ENCODE peak calls at places on chromosomes 5 and 9, in four cellular contexts. One of them, this sample, is unnamed.

GRCh38 chr9:136023401-136024225 is 62.4 kb upstream of the UBAC1 start:
- DNase-seq in IMR-90: peak
- DNase-seq in H1: peak
- DNase-seq in lower leg skin: peak
- DNase-seq in this sample: no peak

GRCh38 chr9:97710356-97711222 is 13.4 kb upstream of the XPA start:
- DNase-seq in IMR-90: peak
- DNase-seq in H1: peak
- DNase-seq in lower leg skin: peak
- DNase-seq in this sample: no peak

GRCh38 chr9:110969971-110970381 is 68.3 kb downstream of the LPAR1 start:
- DNase-seq in IMR-90: peak
- DNase-seq in H1: no peak
- DNase-seq in lower leg skin: no peak
- DNase-seq in this sample: no peak

GRCh38 chr5:174355208-174355612 is 309.7 kb downstream of the NSG2 start:
- DNase-seq in IMR-90: peak
- DNase-seq in H1: no peak
- DNase-seq in lower leg skin: no peak
- DNase-seq in this sample: no peak

GRCh38 chr9:72292874-72293607 is 72.0 kb downstream of the ZFAND5 start:
- DNase-seq in IMR-90: peak
- DNase-seq in H1: no peak
- DNase-seq in lower leg skin: peak
- DNase-seq in this sample: no peak

GRCh38 chr9:105834404-105834803 is 140.1 kb downstream of the TMEM38B start:
- DNase-seq in IMR-90: no peak
- DNase-seq in H1: no peak
- DNase-seq in lower leg skin: no peak
- DNase-seq in this sample: no peak

GRCh38 chr9:19231126-19232035 is 888 bp downstream of the DENND4C start:
- DNase-seq in IMR-90: peak
- DNase-seq in H1: no peak
- DNase-seq in lower leg skin: peak
- DNase-seq in this sample: no peak

GRCh38 chr5:34674226-34674625 is 18.1 kb downstream of the RAI14 start:
- DNase-seq in IMR-90: peak
- DNase-seq in H1: no peak
- DNase-seq in lower leg skin: no peak
- DNase-seq in this sample: no peak

GRCh38 chr9:24832307-24832706 is 286.6 kb upstream of the IZUMO3 start:
- DNase-seq in IMR-90: no peak
- DNase-seq in H1: peak
- DNase-seq in lower leg skin: no peak
- DNase-seq in this sample: no peak

GRCh38 chr5:126741361-126741760 is 35.6 kb upstream of the LMNB1 start:
- DNase-seq in IMR-90: no peak
- DNase-seq in H1: no peak
- DNase-seq in lower leg skin: no peak
- DNase-seq in this sample: no peak

GRCh38 chr9:106961623-106962022 is 98.7 kb downstream of the ZNF462 start:
- DNase-seq in IMR-90: peak
- DNase-seq in H1: no peak
- DNase-seq in lower leg skin: no peak
- DNase-seq in this sample: no peak

GRCh38 chr9:89149726-89150125 is 28.9 kb downstream of the SHC3 start:
- DNase-seq in IMR-90: peak
- DNase-seq in H1: no peak
- DNase-seq in lower leg skin: no peak
- DNase-seq in this sample: no peak

GRCh38 chr9:16282216-16282615 is 588.3 kb downstream of the BNC2 start:
- DNase-seq in IMR-90: peak
- DNase-seq in H1: no peak
- DNase-seq in lower leg skin: no peak
- DNase-seq in this sample: no peak

GRCh38 chr5:14035859-14036440 is 91.5 kb upstream of the DNAH5 start:
- DNase-seq in IMR-90: peak
- DNase-seq in H1: no peak
- DNase-seq in lower leg skin: peak
- DNase-seq in this sample: no peak

GRCh38 chr9:20658677-20659473 is 25.2 kb upstream of the FOCAD start:
- DNase-seq in IMR-90: no peak
- DNase-seq in H1: no peak
- DNase-seq in lower leg skin: no peak
- DNase-seq in this sample: no peak

GRCh38 chr5:141868541-141868940 is 9.7 kb downstream of the PCDH1 start:
- DNase-seq in IMR-90: no peak
- DNase-seq in H1: no peak
- DNase-seq in lower leg skin: no peak
- DNase-seq in this sample: no peak

GRCh38 chr9:12776775-12777055 is 1.9 kb downstream of the LURAP1L start:
- DNase-seq in IMR-90: peak
- DNase-seq in H1: no peak
- DNase-seq in lower leg skin: no peak
- DNase-seq in this sample: no peak

GRCh38 chr5:41418220-41419031 is 92.0 kb downstream of the PLCXD3 start:
- DNase-seq in IMR-90: peak
- DNase-seq in H1: no peak
- DNase-seq in lower leg skin: no peak
- DNase-seq in this sample: no peak

GRCh38 chr5:176381423-176381822 is 7.0 kb downstream of the NOP16 start:
- DNase-seq in IMR-90: peak
- DNase-seq in H1: no peak
- DNase-seq in lower leg skin: no peak
- DNase-seq in this sample: no peak

GRCh38 chr9:32278991-32279390 is 105.5 kb upstream of the ACO1 start:
- DNase-seq in IMR-90: no peak
- DNase-seq in H1: no peak
- DNase-seq in lower leg skin: no peak
- DNase-seq in this sample: no peak

GRCh38 chr5:95969646-95970358 is 8.2 kb upstream of the ELL2 start:
- DNase-seq in IMR-90: peak
- DNase-seq in H1: no peak
- DNase-seq in lower leg skin: no peak
- DNase-seq in this sample: no peak

GRCh38 chr5:96962540-96962991 is 26.7 kb downstream of the LNPEP start:
- DNase-seq in IMR-90: no peak
- DNase-seq in H1: no peak
- DNase-seq in lower leg skin: no peak
- DNase-seq in this sample: no peak

GRCh38 chr9:100579665-100580064 is 1.8 kb downstream of the CAVIN4 start:
- DNase-seq in IMR-90: peak
- DNase-seq in H1: no peak
- DNase-seq in lower leg skin: no peak
- DNase-seq in this sample: no peak

GRCh38 chr9:90974007-90974406 is 172.4 kb downstream of the SYK start:
- DNase-seq in IMR-90: peak
- DNase-seq in H1: no peak
- DNase-seq in lower leg skin: no peak
- DNase-seq in this sample: no peak

GRCh38 chr5:66860199-66860975 is 264.2 kb downstream of the MAST4 start:
- DNase-seq in IMR-90: no peak
- DNase-seq in H1: no peak
- DNase-seq in lower leg skin: no peak
- DNase-seq in this sample: no peak

GRCh38 chr9:100216178-100216787 is 117.2 kb downstream of the INVS start:
- DNase-seq in IMR-90: peak
- DNase-seq in H1: peak
- DNase-seq in lower leg skin: no peak
- DNase-seq in this sample: no peak

GRCh38 chr5:154865466-154866184 is 7.2 kb downstream of the CNOT8 start:
- DNase-seq in IMR-90: no peak
- DNase-seq in H1: no peak
- DNase-seq in lower leg skin: no peak
- DNase-seq in this sample: no peak

GRCh38 chr9:134936762-134937555 is 19.2 kb upstream of the FCN1 start:
- DNase-seq in IMR-90: no peak
- DNase-seq in H1: no peak
- DNase-seq in lower leg skin: no peak
- DNase-seq in this sample: no peak

GRCh38 chr5:9265391-9266287 is 280.2 kb downstream of the SEMA5A start:
- DNase-seq in IMR-90: peak
- DNase-seq in H1: peak
- DNase-seq in lower leg skin: no peak
- DNase-seq in this sample: no peak

GRCh38 chr9:38622961-38623360 is 2.6 kb upstream of the ANKRD18A start:
- DNase-seq in IMR-90: no peak
- DNase-seq in H1: no peak
- DNase-seq in lower leg skin: no peak
- DNase-seq in this sample: no peak

GRCh38 chr9:37028425-37029031 is 5.5 kb downstream of the PAX5 start:
- DNase-seq in IMR-90: no peak
- DNase-seq in H1: peak
- DNase-seq in lower leg skin: no peak
- DNase-seq in this sample: no peak
- H3K4me3 ChIP-seq in IMR-90: no peak
- H3K4me3 ChIP-seq in H1: peak
- H3K4me3 ChIP-seq in lower leg skin: no peak
- H3K4me3 ChIP-seq in this sample: no peak

GRCh38 chr5:119353686-119354366 is 2.0 kb upstream of the TNFAIP8 start:
- DNase-seq in IMR-90: no peak
- DNase-seq in H1: no peak
- DNase-seq in lower leg skin: no peak
- DNase-seq in this sample: no peak
- TF ChIP-seq POLR2A in IMR-90: no peak
- TF ChIP-seq POLR2A in H1: no peak
- TF ChIP-seq POLR2A in lower leg skin: no peak
- TF ChIP-seq POLR2A in this sample: no peak

DNA sequence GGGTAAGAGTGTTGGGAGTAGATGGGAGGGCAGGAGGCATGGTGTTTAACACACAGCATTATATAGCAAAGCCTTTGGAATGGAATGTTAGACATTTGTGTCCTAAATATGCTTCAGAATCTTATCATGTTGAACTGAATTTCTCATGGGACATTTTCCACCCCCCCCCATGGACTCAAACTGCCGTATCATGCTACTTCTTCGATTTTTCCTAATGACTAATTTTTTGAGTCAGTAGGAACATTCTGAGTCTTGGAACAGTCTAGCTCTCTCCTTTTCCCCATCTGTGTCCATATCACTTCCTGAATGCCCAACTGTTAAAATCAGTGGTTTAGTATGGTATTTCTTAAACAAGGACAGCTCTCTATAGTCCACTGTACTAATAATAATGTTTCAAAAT is 380.6 kb downstream of the TLE4 start:
- DNase-seq in IMR-90: peak
- DNase-seq in H1: no peak
- DNase-seq in lower leg skin: no peak
- DNase-seq in this sample: no peak
- H3K4me3 ChIP-seq in IMR-90: no peak
- H3K4me3 ChIP-seq in H1: no peak
- H3K4me3 ChIP-seq in lower leg skin: no peak
- H3K4me3 ChIP-seq in this sample: no peak

DNA sequence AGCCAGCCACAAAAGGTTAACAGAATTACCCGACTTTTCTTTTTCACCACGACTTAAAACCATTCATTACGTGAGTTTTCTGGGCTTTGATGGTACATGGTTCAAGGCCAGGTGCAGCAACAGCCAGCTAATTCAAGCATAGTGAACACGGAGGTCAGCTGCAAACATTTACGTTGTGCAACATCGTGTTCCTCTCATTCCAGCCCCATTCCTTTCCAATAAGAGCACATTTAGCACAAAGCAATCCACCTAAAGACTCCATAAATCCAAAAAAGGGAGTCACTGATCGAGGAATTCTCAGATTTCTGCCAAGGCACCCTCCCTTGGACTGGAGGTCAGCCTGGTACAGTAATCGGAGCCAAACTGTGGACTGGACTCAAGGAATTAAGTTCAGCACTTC is 14.4 kb downstream of the NREP start:
- DNase-seq in IMR-90: peak
- DNase-seq in H1: no peak
- DNase-seq in lower leg skin: no peak
- DNase-seq in this sample: no peak
- TF ChIP-seq POLR2A in IMR-90: no peak
- TF ChIP-seq POLR2A in H1: no peak
- TF ChIP-seq POLR2A in lower leg skin: no peak
- TF ChIP-seq POLR2A in this sample: no peak

GRCh38 chr5:139836469-139837208 is 41.0 kb downstream of the PSD2 start:
- DNase-seq in IMR-90: no peak
- DNase-seq in H1: no peak
- DNase-seq in lower leg skin: no peak
- DNase-seq in this sample: no peak

GRCh38 chr5:139829471-139829870 is 33.9 kb downstream of the PSD2 start:
- DNase-seq in IMR-90: no peak
- DNase-seq in H1: no peak
- DNase-seq in lower leg skin: no peak
- DNase-seq in this sample: no peak

GRCh38 chr5:139835656-139836055 is 40.0 kb downstream of the PSD2 start:
- DNase-seq in IMR-90: no peak
- DNase-seq in H1: no peak
- DNase-seq in lower leg skin: no peak
- DNase-seq in this sample: no peak

GRCh38 chr5:139831624-139832023 is 36.0 kb downstream of the PSD2 start:
- DNase-seq in IMR-90: no peak
- DNase-seq in H1: no peak
- DNase-seq in lower leg skin: no peak
- DNase-seq in this sample: no peak

DNA sequence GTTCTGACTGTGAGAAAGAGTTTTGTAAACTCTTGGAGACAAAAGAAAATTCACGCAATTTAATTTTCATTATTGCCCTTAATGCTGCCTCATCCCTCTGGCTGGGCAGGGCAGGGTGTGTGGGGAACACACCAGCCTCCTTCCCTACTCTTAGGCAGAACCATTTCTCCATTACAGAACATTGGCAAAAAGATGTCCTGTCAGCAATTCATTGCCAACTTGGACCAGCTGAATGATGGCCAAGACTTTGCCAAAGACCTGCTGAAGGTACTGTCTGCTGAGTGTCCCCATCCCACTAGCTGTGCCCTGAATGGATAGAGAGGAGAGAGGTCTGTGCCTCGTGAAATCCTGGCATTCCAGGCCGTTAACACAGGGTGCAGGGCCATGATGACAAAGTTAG is 37.9 kb downstream of the PSD2 start:
- DNase-seq in IMR-90: no peak
- DNase-seq in H1: no peak
- DNase-seq in lower leg skin: no peak
- DNase-seq in this sample: no peak
- H3K4me3 ChIP-seq in IMR-90: no peak
- H3K4me3 ChIP-seq in H1: no peak
- H3K4me3 ChIP-seq in lower leg skin: no peak
- H3K4me3 ChIP-seq in this sample: no peak